ENCODE peak calls at places on chromosomes 12 and 14, in seven cellular contexts. A is fibroblast of pulmonary artery, R is PC-3, J is adrenal gland, H is cardiac muscle cell, F is AG04449, E is stromal cell of bone marrow. S is an unnamed sample.

GRCh38 chr14:69708586-69709169 is 58.3 kb upstream of the SRSF5 start:
- DNase-seq in A (no peak), R (peak; percentile 46), J (no peak), H (no peak), F (no peak), E (no peak), S (no peak)

GRCh38 chr12:2753536-2753935 is 41.2 kb upstream of the FKBP4 start:
- DNase-seq in A (no peak), R (no peak), J (no peak), H (no peak), F (no peak), E (no peak), S (no peak)

GRCh38 chr14:33699300-33699699 is 251.6 kb downstream of the EGLN3 start:
- DNase-seq in A (no peak), R (no peak), J (no peak), H (no peak), F (no peak), E (no peak), S (peak; percentile 37)

GRCh38 chr12:47805417-47805816 is 14.3 kb downstream of the HDAC7 start:
- DNase-seq in A (peak; percentile 30), R (no peak), J (no peak), H (no peak), F (no peak), E (no peak), S (no peak)

GRCh38 chr12:101047652-101048051 is 162.4 kb downstream of the SLC5A8 start:
- DNase-seq in A (no peak), R (no peak), J (no peak), H (no peak), F (no peak), E (no peak), S (no peak)

GRCh38 chr12:49763006-49763591 is 21.7 kb downstream of the TMBIM6 start:
- DNase-seq in A (peak; percentile 67), R (peak; percentile 45), J (peak; percentile 57), H (peak; percentile 65), F (no peak), E (peak; percentile 15), S (peak; percentile 60)

GRCh38 chr12:95532851-95533250 is 18.4 kb downstream of the USP44 start:
- DNase-seq in A (peak; percentile 47), R (peak; percentile 49), J (no peak), H (peak; percentile 58), F (no peak), E (peak; percentile 21), S (no peak)

GRCh38 chr14:102516531-102517411 is 7.2 kb upstream of the ANKRD9 start:
- DNase-seq in A (no peak), R (peak; percentile 50), J (peak; percentile 71), H (no peak), F (no peak), E (no peak), S (peak; percentile 81)

GRCh38 chr12:92582888-92583287 is 119.9 kb upstream of the PLEKHG7 start:
- DNase-seq in A (peak; percentile 34), R (no peak), J (no peak), H (no peak), F (no peak), E (no peak), S (no peak)

GRCh38 chr12:9753042-9753820 is 7.5 kb downstream of the CD69 start:
- DNase-seq in A (no peak), R (no peak), J (no peak), H (no peak), F (no peak), E (no peak), S (no peak)

GRCh38 chr14:103634156-103634555 is 5.1 kb downstream of the KLC1 start:
- DNase-seq in A (no peak), R (peak; percentile 16), J (no peak), H (no peak), F (no peak), E (peak; percentile 16), S (no peak)

GRCh38 chr12:30257614-30258013 is 438.1 kb downstream of the IPO8 start:
- DNase-seq in A (no peak), R (no peak), J (no peak), H (peak; percentile 9), F (no peak), E (no peak), S (no peak)

GRCh38 chr14:58282925-58283593 is 15.3 kb upstream of the ARID4A start:
- DNase-seq in A (no peak), R (no peak), J (no peak), H (no peak), F (no peak), E (no peak), S (no peak)

GRCh38 chr14:91866061-91866460 is 1.3 kb downstream of the TC2N start:
- DNase-seq in A (no peak), R (peak; percentile 15), J (no peak), H (peak; percentile 49), F (no peak), E (no peak), S (no peak)

GRCh38 chr12:52221912-52222457 is 11.1 kb upstream of the KRT7 start:
- DNase-seq in A (no peak), R (peak; percentile 82), J (peak; percentile 79), H (peak; percentile 62), F (no peak), E (peak; percentile 41), S (peak; percentile 10)

GRCh38 chr12:124445121-124445718 is 122.2 kb downstream of the NCOR2 start:
- DNase-seq in A (no peak), R (no peak), J (no peak), H (no peak), F (no peak), E (no peak), S (peak; percentile 25)

GRCh38 chr14:48319823-48320222 is 644.4 kb upstream of the MDGA2 start:
- DNase-seq in A (no peak), R (no peak), J (no peak), H (no peak), F (no peak), E (no peak), S (no peak)

GRCh38 chr12:104956870-104957301 is 1.2 kb downstream of the SLC41A2 start:
- DNase-seq in A (peak; percentile 37), R (peak; percentile 38), J (no peak), H (peak; percentile 66), F (no peak), E (no peak), S (no peak)

GRCh38 chr14:31945074-31945613 is 132.0 kb upstream of the ARHGAP5 start:
- DNase-seq in A (no peak), R (no peak), J (no peak), H (no peak), F (no peak), E (no peak), S (no peak)

GRCh38 chr12:109289004-109289403 is 20.1 kb downstream of the FOXN4 start:
- DNase-seq in A (no peak), R (no peak), J (no peak), H (no peak), F (no peak), E (no peak), S (no peak)